ENCODE peak calls at places on chromosomes 1 and 21, in ten cellular contexts. One of them, this sample, is unnamed.

GRCh38 chr1:211541715-211542477 is 37.1 kb downstream of the SLC30A1 start:
- DNase-seq in progenitor cell of endocrine pancreas: no peak
- DNase-seq in AML-193: no peak
- DNase-seq in bronchial epithelial cell: peak; percentile 20
- DNase-seq in CD4-positive, CD25-positive, alpha-beta regulatory T cell: no peak
- DNase-seq in RWPE1: no peak
- DNase-seq in psoas muscle: no peak
- DNase-seq in RPMI8226: no peak
- DNase-seq in NCI-H69: peak; percentile 76
- DNase-seq in WTC11: no peak
- DNase-seq in this sample: no peak

GRCh38 chr1:221035680-221036153 is 156.5 kb downstream of the HLX start:
- DNase-seq in progenitor cell of endocrine pancreas: no peak
- DNase-seq in AML-193: no peak
- DNase-seq in bronchial epithelial cell: peak; percentile 21
- DNase-seq in CD4-positive, CD25-positive, alpha-beta regulatory T cell: no peak
- DNase-seq in RWPE1: peak; percentile 38
- DNase-seq in psoas muscle: no peak
- DNase-seq in RPMI8226: peak; percentile 52
- DNase-seq in NCI-H69: no peak
- DNase-seq in WTC11: no peak
- DNase-seq in this sample: peak; percentile 67

GRCh38 chr1:84450916-84451315 is 28.1 kb upstream of the RPF1 start:
- DNase-seq in progenitor cell of endocrine pancreas: no peak
- DNase-seq in AML-193: no peak
- DNase-seq in bronchial epithelial cell: peak; percentile 64
- DNase-seq in CD4-positive, CD25-positive, alpha-beta regulatory T cell: no peak
- DNase-seq in RWPE1: no peak
- DNase-seq in psoas muscle: no peak
- DNase-seq in RPMI8226: no peak
- DNase-seq in NCI-H69: no peak
- DNase-seq in WTC11: no peak
- DNase-seq in this sample: no peak

GRCh38 chr1:2894381-2895041 is 93.0 kb upstream of the TTC34 start:
- DNase-seq in progenitor cell of endocrine pancreas: no peak
- DNase-seq in AML-193: no peak
- DNase-seq in bronchial epithelial cell: no peak
- DNase-seq in CD4-positive, CD25-positive, alpha-beta regulatory T cell: no peak
- DNase-seq in RWPE1: no peak
- DNase-seq in psoas muscle: no peak
- DNase-seq in RPMI8226: peak; percentile 87
- DNase-seq in NCI-H69: no peak
- DNase-seq in WTC11: no peak
- DNase-seq in this sample: no peak

GRCh38 chr1:165381745-165382530 is 25.4 kb upstream of the LMX1A start:
- DNase-seq in progenitor cell of endocrine pancreas: no peak
- DNase-seq in AML-193: no peak
- DNase-seq in bronchial epithelial cell: no peak
- DNase-seq in CD4-positive, CD25-positive, alpha-beta regulatory T cell: no peak
- DNase-seq in RWPE1: no peak
- DNase-seq in psoas muscle: no peak
- DNase-seq in RPMI8226: no peak
- DNase-seq in NCI-H69: no peak
- DNase-seq in WTC11: no peak
- DNase-seq in this sample: no peak

GRCh38 chr1:226882187-226882586 is 11.8 kb downstream of the PSEN2 start:
- DNase-seq in progenitor cell of endocrine pancreas: no peak
- DNase-seq in AML-193: no peak
- DNase-seq in bronchial epithelial cell: no peak
- DNase-seq in CD4-positive, CD25-positive, alpha-beta regulatory T cell: no peak
- DNase-seq in RWPE1: no peak
- DNase-seq in psoas muscle: no peak
- DNase-seq in RPMI8226: peak; percentile 76
- DNase-seq in NCI-H69: peak; percentile 22
- DNase-seq in WTC11: no peak
- DNase-seq in this sample: no peak

GRCh38 chr1:31487143-31487542 is 74.1 kb downstream of the SERINC2 start:
- DNase-seq in progenitor cell of endocrine pancreas: no peak
- DNase-seq in AML-193: no peak
- DNase-seq in bronchial epithelial cell: no peak
- DNase-seq in CD4-positive, CD25-positive, alpha-beta regulatory T cell: no peak
- DNase-seq in RWPE1: no peak
- DNase-seq in psoas muscle: no peak
- DNase-seq in RPMI8226: peak; percentile 61
- DNase-seq in NCI-H69: no peak
- DNase-seq in WTC11: no peak
- DNase-seq in this sample: no peak

GRCh38 chr1:219710529-219711194 is 97.8 kb upstream of the ZC3H11B start:
- DNase-seq in progenitor cell of endocrine pancreas: no peak
- DNase-seq in AML-193: no peak
- DNase-seq in bronchial epithelial cell: peak; percentile 14
- DNase-seq in CD4-positive, CD25-positive, alpha-beta regulatory T cell: no peak
- DNase-seq in RWPE1: peak; percentile 46
- DNase-seq in psoas muscle: no peak
- DNase-seq in RPMI8226: no peak
- DNase-seq in NCI-H69: no peak
- DNase-seq in WTC11: no peak
- DNase-seq in this sample: peak; percentile 42

GRCh38 chr1:29812397-29813135 is 576.2 kb downstream of the PTPRU start:
- DNase-seq in progenitor cell of endocrine pancreas: no peak
- DNase-seq in AML-193: no peak
- DNase-seq in bronchial epithelial cell: no peak
- DNase-seq in CD4-positive, CD25-positive, alpha-beta regulatory T cell: no peak
- DNase-seq in RWPE1: no peak
- DNase-seq in psoas muscle: no peak
- DNase-seq in RPMI8226: no peak
- DNase-seq in NCI-H69: no peak
- DNase-seq in WTC11: no peak
- DNase-seq in this sample: no peak

GRCh38 chr1:225879521-225880209 is 2.5 kb downstream of the TMEM63A start:
- DNase-seq in progenitor cell of endocrine pancreas: no peak
- DNase-seq in AML-193: no peak
- DNase-seq in bronchial epithelial cell: no peak
- DNase-seq in CD4-positive, CD25-positive, alpha-beta regulatory T cell: no peak
- DNase-seq in RWPE1: no peak
- DNase-seq in psoas muscle: no peak
- DNase-seq in RPMI8226: peak; percentile 95
- DNase-seq in NCI-H69: no peak
- DNase-seq in WTC11: no peak
- DNase-seq in this sample: no peak

GRCh38 chr1:211606327-211606913 is 27.5 kb upstream of the SLC30A1 start:
- DNase-seq in progenitor cell of endocrine pancreas: no peak
- DNase-seq in AML-193: peak; percentile 66
- DNase-seq in bronchial epithelial cell: no peak
- DNase-seq in CD4-positive, CD25-positive, alpha-beta regulatory T cell: no peak
- DNase-seq in RWPE1: no peak
- DNase-seq in psoas muscle: no peak
- DNase-seq in RPMI8226: no peak
- DNase-seq in NCI-H69: no peak
- DNase-seq in WTC11: no peak
- DNase-seq in this sample: no peak

GRCh38 chr21:32335601-32336575 is 37.2 kb downstream of the MRAP start:
- DNase-seq in progenitor cell of endocrine pancreas: no peak
- DNase-seq in AML-193: no peak
- DNase-seq in bronchial epithelial cell: no peak
- DNase-seq in CD4-positive, CD25-positive, alpha-beta regulatory T cell: no peak
- DNase-seq in RWPE1: no peak
- DNase-seq in psoas muscle: no peak
- DNase-seq in RPMI8226: no peak
- DNase-seq in NCI-H69: peak; percentile 20
- DNase-seq in WTC11: no peak
- DNase-seq in this sample: no peak

GRCh38 chr1:2378956-2379732 is 12.2 kb downstream of the MORN1 start:
- DNase-seq in progenitor cell of endocrine pancreas: no peak
- DNase-seq in AML-193: no peak
- DNase-seq in bronchial epithelial cell: no peak
- DNase-seq in CD4-positive, CD25-positive, alpha-beta regulatory T cell: no peak
- DNase-seq in RWPE1: no peak
- DNase-seq in psoas muscle: no peak
- DNase-seq in RPMI8226: no peak
- DNase-seq in NCI-H69: no peak
- DNase-seq in WTC11: no peak
- DNase-seq in this sample: no peak

GRCh38 chr1:93616221-93616995 is 65.2 kb downstream of the BCAR3 start:
- DNase-seq in progenitor cell of endocrine pancreas: no peak
- DNase-seq in AML-193: no peak
- DNase-seq in bronchial epithelial cell: no peak
- DNase-seq in CD4-positive, CD25-positive, alpha-beta regulatory T cell: no peak
- DNase-seq in RWPE1: no peak
- DNase-seq in psoas muscle: no peak
- DNase-seq in RPMI8226: no peak
- DNase-seq in NCI-H69: peak; percentile 63
- DNase-seq in WTC11: no peak
- DNase-seq in this sample: no peak

GRCh38 chr21:41895643-41896493 is 16.7 kb upstream of the PRDM15 start:
- DNase-seq in progenitor cell of endocrine pancreas: no peak
- DNase-seq in AML-193: no peak
- DNase-seq in bronchial epithelial cell: no peak
- DNase-seq in CD4-positive, CD25-positive, alpha-beta regulatory T cell: no peak
- DNase-seq in RWPE1: no peak
- DNase-seq in psoas muscle: no peak
- DNase-seq in RPMI8226: no peak
- DNase-seq in NCI-H69: no peak
- DNase-seq in WTC11: peak; percentile 38
- DNase-seq in this sample: no peak

GRCh38 chr1:156464825-156465452 is 35.6 kb downstream of the MEF2D start:
- DNase-seq in progenitor cell of endocrine pancreas: no peak
- DNase-seq in AML-193: no peak
- DNase-seq in bronchial epithelial cell: no peak
- DNase-seq in CD4-positive, CD25-positive, alpha-beta regulatory T cell: no peak
- DNase-seq in RWPE1: no peak
- DNase-seq in psoas muscle: no peak
- DNase-seq in RPMI8226: no peak
- DNase-seq in NCI-H69: no peak
- DNase-seq in WTC11: no peak
- DNase-seq in this sample: no peak

GRCh38 chr1:241658081-241658793 is 6.2 kb downstream of the WDR64 start:
- DNase-seq in progenitor cell of endocrine pancreas: no peak
- DNase-seq in AML-193: no peak
- DNase-seq in bronchial epithelial cell: peak; percentile 49
- DNase-seq in CD4-positive, CD25-positive, alpha-beta regulatory T cell: no peak
- DNase-seq in RWPE1: no peak
- DNase-seq in psoas muscle: no peak
- DNase-seq in RPMI8226: no peak
- DNase-seq in NCI-H69: no peak
- DNase-seq in WTC11: no peak
- DNase-seq in this sample: peak; percentile 34

This sample was measured in kidney tubule cell.